ENCODE peak calls at places on chromosomes 16 and 17, in six cellular contexts. N, Q, V, F, C and H are unnamed samples.

GRCh38 chr17:30567231-30568116 is 90.3 kb downstream of the GOSR1 start:
- DNase-seq in N (no peak), Q (no peak), V (no peak), F (no peak), C (no peak), H (no peak)

GRCh38 chr17:35523296-35523695 is 14.2 kb downstream of the SLFN12L start:
- DNase-seq in N (no peak), Q (no peak), V (no peak), F (no peak), C (no peak), H (no peak)

GRCh38 chr16:85984211-85984880 is 85.4 kb downstream of the IRF8 start:
- DNase-seq in N (peak), Q (no peak), V (no peak), F (no peak), C (no peak), H (no peak)

GRCh38 chr16:70704586-70704985 is 18.7 kb upstream of the MTSS2 start:
- DNase-seq in N (no peak), Q (no peak), V (no peak), F (no peak), C (no peak), H (no peak)

GRCh38 chr17:34391241-34391640 is 28.2 kb upstream of the CCL1 start:
- DNase-seq in N (no peak), Q (no peak), V (no peak), F (no peak), C (no peak), H (no peak)

GRCh38 chr17:28247671-28248556 is 71.1 kb upstream of the TMEM97 start:
- DNase-seq in N (no peak), Q (no peak), V (no peak), F (no peak), C (no peak), H (no peak)

GRCh38 chr17:50853015-50853615 is 13.0 kb downstream of the TOB1 start:
- DNase-seq in N (no peak), Q (no peak), V (no peak), F (no peak), C (no peak), H (no peak)

GRCh38 chr16:4322121-4323035 is 6.5 kb downstream of the GLIS2 start:
- DNase-seq in N (no peak), Q (no peak), V (no peak), F (no peak), C (no peak), H (no peak)

GRCh38 chr17:30232015-30232821 is 3.3 kb downstream of the SLC6A4 start:
- DNase-seq in N (no peak), Q (no peak), V (no peak), F (no peak), C (no peak), H (no peak)

GRCh38 chr16:1162701-1163566 is 10.0 kb downstream of the CACNA1H start:
- DNase-seq in N (no peak), Q (no peak), V (no peak), F (no peak), C (no peak), H (no peak)

GRCh38 chr16:77963185-77964044 is 58.9 kb upstream of the CLEC3A start:
- DNase-seq in N (no peak), Q (no peak), V (no peak), F (no peak), C (no peak), H (no peak)

GRCh38 chr17:47694818-47695663 is 1.1 kb downstream of the TBKBP1 start:
- DNase-seq in N (peak), Q (no peak), V (no peak), F (peak), C (no peak), H (peak)

GRCh38 chr17:20074489-20074888 is 65.3 kb downstream of the SPECC1 start:
- DNase-seq in N (no peak), Q (no peak), V (no peak), F (no peak), C (no peak), H (no peak)

GRCh38 chr17:81020443-81020766 is 14.5 kb upstream of the BAIAP2 start:
- DNase-seq in N (no peak), Q (no peak), V (no peak), F (no peak), C (no peak), H (no peak)

GRCh38 chr17:17235212-17236174 is 1.5 kb downstream of the FLCN start:
- DNase-seq in N (peak), Q (peak), V (no peak), F (peak), C (no peak), H (no peak)

GRCh38 chr17:20211246-20211645 is 202.1 kb downstream of the SPECC1 start:
- DNase-seq in N (no peak), Q (no peak), V (no peak), F (no peak), C (no peak), H (no peak)

GRCh38 chr17:80480248-80480647 is 3.8 kb upstream of the NPTX1 start:
- DNase-seq in N (no peak), Q (no peak), V (no peak), F (no peak), C (no peak), H (no peak)

GRCh38 chr17:76922967-76923366 is 54.8 kb downstream of the MGAT5B start:
- DNase-seq in N (no peak), Q (no peak), V (no peak), F (no peak), C (no peak), H (no peak)

GRCh38 chr17:36650096-36650764 is 48.8 kb downstream of the MRM1 start:
- DNase-seq in N (no peak), Q (no peak), V (no peak), F (no peak), C (no peak), H (no peak)

GRCh38 chr16:53007095-53007494 is 45.6 kb downstream of the CHD9NB start:
- DNase-seq in N (no peak), Q (no peak), V (no peak), F (no peak), C (no peak), H (no peak)
- TF ChIP-seq CTCF in N (no peak), Q (no peak), V (no peak), F (no peak), C (peak), H (no peak)

DNA sequence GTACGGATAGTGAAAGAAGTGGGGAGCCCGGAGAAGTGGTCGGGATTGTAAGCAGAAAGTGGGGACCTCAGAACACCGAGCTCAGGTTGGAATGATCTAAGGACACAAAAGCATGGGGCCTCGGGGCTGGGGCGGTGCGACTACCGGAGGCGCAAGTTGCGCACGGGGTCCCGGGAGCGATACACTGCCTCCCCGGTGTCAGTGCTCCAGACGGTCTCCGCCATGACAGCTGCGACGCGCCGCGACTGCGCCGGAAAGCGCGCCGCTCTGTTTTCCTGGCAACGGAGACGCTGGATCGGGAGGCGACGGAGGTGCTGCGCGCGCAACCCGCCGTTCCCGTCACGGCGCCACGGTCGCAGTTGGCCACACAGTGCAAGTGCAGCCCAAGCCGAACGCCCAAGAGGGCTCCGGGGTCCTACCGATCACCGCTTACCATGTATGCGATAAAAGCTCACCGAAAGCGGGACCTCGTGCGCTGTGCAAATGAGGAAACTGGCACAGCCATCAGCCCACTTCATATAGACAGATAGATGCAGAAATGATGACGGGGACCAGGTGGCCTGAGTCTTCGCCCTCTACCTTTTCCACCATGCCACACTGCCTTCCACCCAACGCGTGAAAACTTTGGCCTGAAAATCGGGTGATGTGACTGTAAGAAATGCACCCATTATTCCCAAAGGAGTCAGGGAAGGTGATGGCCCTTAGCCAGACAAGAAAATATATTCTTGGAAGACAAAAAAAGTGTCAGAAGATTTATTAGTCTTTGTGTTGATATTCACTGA is at the start of gene MKS1:
- DNase-seq in N (peak), Q (peak), V (peak), F (peak), C (no peak), H (peak)
- TF ChIP-seq CTCF in N (peak), Q (peak), V (peak), F (peak), C (peak), H (peak)

GRCh38 chr16:13923703-13924298 is 3.8 kb downstream of the ERCC4 start:
- DNase-seq in N (no peak), Q (peak), V (no peak), F (peak), C (no peak), H (no peak)
- TF ChIP-seq CTCF in N (peak), Q (peak), V (peak), F (peak), C (peak), H (peak)

GRCh38 chr17:39104046-39104445 is 47.4 kb downstream of the PLXDC1 start:
- DNase-seq in N (no peak), Q (no peak), V (no peak), F (peak), C (no peak), H (no peak)
- TF ChIP-seq CTCF in N (no peak), Q (no peak), V (no peak), F (no peak), C (no peak), H (no peak)